ENCODE peak calls at places on chromosomes 5 and 9, in nine cellular contexts. K is GM23338, Z is Panc1, W is H1, Y is stomach, R is HCT116, P is GM12878, N is endothelial cell of umbilical vein, U is transverse colon. G is an unnamed sample.

GRCh38 chr5:142881076-142881466 is 110.9 kb downstream of the ARHGAP26 start:
- DNase-seq in K (peak; percentile 87), Z (no peak), W (no peak), Y (no peak), R (no peak), P (no peak), N (no peak), U (no peak), G (no peak)

GRCh38 chr9:113012492-113012891 is 500 bp upstream of the ZNF883 start:
- DNase-seq in K (peak; percentile 24), Z (no peak), W (no peak), Y (no peak), R (no peak), P (no peak), N (no peak), U (no peak), G (no peak)

GRCh38 chr5:39080597-39081204 is 6.5 kb upstream of the RICTOR start:
- DNase-seq in K (peak; percentile 79), Z (no peak), W (no peak), Y (peak; percentile 50), R (peak; percentile 60), P (no peak), N (peak; percentile 73), U (peak; percentile 53), G (peak; percentile 81)

GRCh38 chr5:79800979-79801827 is 111.6 kb downstream of the CMYA5 start:
- DNase-seq in K (peak; percentile 16), Z (no peak), W (no peak), Y (no peak), R (no peak), P (no peak), N (no peak), U (no peak), G (no peak)

GRCh38 chr5:119318256-119318914 is 37.4 kb upstream of the TNFAIP8 start:
- DNase-seq in K (no peak), Z (no peak), W (no peak), Y (no peak), R (no peak), P (no peak), N (no peak), U (no peak), G (no peak)

GRCh38 chr5:58462154-58462553 is 2.3 kb upstream of the PLK2 start:
- DNase-seq in K (peak; percentile 28), Z (no peak), W (no peak), Y (no peak), R (peak; percentile 39), P (no peak), N (peak; percentile 87), U (peak; percentile 15), G (no peak)

GRCh38 chr9:98882569-98882923 is 61.2 kb upstream of the COL15A1 start:
- DNase-seq in K (no peak), Z (no peak), W (no peak), Y (no peak), R (no peak), P (no peak), N (no peak), U (no peak), G (no peak)

GRCh38 chr5:102600964-102601363 is 102.2 kb upstream of the SLCO6A1 start:
- DNase-seq in K (no peak), Z (no peak), W (no peak), Y (no peak), R (no peak), P (no peak), N (no peak), U (no peak), G (no peak)

GRCh38 chr5:61802456-61802855 is 470.4 kb downstream of the ZSWIM6 start:
- DNase-seq in K (no peak), Z (no peak), W (no peak), Y (no peak), R (no peak), P (no peak), N (no peak), U (no peak), G (no peak)

DNA sequence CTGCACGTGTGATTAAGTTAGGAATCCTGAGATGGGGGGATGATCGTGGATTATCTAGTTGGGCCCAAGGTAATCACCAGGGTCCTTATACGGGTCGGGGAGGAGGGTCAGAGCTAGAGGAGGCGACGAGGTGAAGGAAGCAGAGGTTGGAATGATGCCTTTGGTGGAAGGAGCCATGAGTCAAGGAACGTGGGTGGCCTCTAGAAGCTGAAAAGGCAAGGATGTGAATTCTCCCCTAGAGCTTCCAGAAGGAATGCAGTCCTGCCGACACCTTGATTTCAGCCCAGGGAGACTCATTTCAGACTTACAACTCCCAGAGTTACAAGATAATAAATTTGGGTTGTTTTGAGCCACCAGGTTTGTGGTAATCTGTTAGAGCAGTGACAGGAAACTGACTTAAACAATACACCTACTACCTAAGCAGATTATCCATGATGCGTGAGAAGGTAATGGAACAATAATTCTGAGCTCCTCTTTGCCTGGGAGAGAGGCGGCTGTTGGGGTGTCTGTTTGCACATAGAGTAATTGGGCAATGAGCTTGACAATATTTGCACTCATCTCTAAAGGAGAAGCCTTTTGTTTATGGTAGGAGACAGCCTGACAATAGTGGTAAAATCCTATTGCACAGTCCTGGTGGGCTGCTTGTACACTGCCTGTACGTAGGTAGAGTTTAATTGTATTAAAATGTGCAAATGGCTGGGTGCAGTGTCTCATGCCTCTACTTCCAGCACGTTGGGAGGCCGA is 129.3 kb upstream of the IER5L start:
- DNase-seq in K (no peak), Z (no peak), W (no peak), Y (peak; percentile 3), R (no peak), P (no peak), N (no peak), U (no peak), G (no peak)
- TF ChIP-seq POLR2AphosphoS5 in K (no peak), Z (no peak), W (no peak), Y (no peak), R (no peak), P (no peak), N (no peak), U (no peak), G (no peak)

GRCh38 chr5:57177479-57178156 is 3.8 kb downstream of the GPBP1 start:
- DNase-seq in K (no peak), Z (no peak), W (no peak), Y (no peak), R (no peak), P (no peak), N (no peak), U (no peak), G (no peak)

GRCh38 chr5:57175586-57175985 is 1.7 kb downstream of the GPBP1 start:
- DNase-seq in K (peak; percentile 50), Z (no peak), W (no peak), Y (no peak), R (no peak), P (no peak), N (peak; percentile 28), U (peak; percentile 42), G (no peak)

GRCh38 chr5:57181151-57181550 is 7.3 kb downstream of the GPBP1 start:
- DNase-seq in K (no peak), Z (no peak), W (no peak), Y (no peak), R (no peak), P (no peak), N (no peak), U (no peak), G (no peak)

GRCh38 chr5:57176350-57176857 is 2.5 kb downstream of the GPBP1 start:
- DNase-seq in K (no peak), Z (no peak), W (no peak), Y (no peak), R (no peak), P (no peak), N (peak; percentile 88), U (no peak), G (no peak)

GRCh38 chr5:57179262-57179960 is 5.6 kb downstream of the GPBP1 start:
- DNase-seq in K (no peak), Z (no peak), W (no peak), Y (no peak), R (no peak), P (no peak), N (no peak), U (no peak), G (no peak)
- H3K36me3 ChIP-seq in K (peaks cover 4% of the 10 kb centered on the region), Z (peaks cover 15% of the 10 kb centered on the region), W (no peaks in the 10 kb centered on the region), Y (peaks cover 9% of the 10 kb centered on the region), R (peaks cover 36% of the 10 kb centered on the region), P (peaks cover 2% of the 10 kb centered on the region), N (no peaks in the 10 kb centered on the region), U (no peaks in the 10 kb centered on the region), G (peaks cover 6% of the 10 kb centered on the region)

GRCh38 chr5:159043551-159043950 is 56.2 kb downstream of the EBF1 start:
- DNase-seq in K (no peak), Z (no peak), W (no peak), Y (no peak), R (no peak), P (no peak), N (no peak), U (no peak), G (no peak)
- TF ChIP-seq POLR2AphosphoS5 in K (no peak), Z (no peak), W (no peak), Y (no peak), R (no peak), P (no peak), N (no peak), U (no peak), G (peak; percentile 26)

GRCh38 chr9:137697193-137697592 is 78.4 kb downstream of the EHMT1 start:
- DNase-seq in K (no peak), Z (no peak), W (no peak), Y (no peak), R (no peak), P (no peak), N (no peak), U (no peak), G (no peak)

GRCh38 chr9:137696526-137696925 is 77.7 kb downstream of the EHMT1 start:
- DNase-seq in K (no peak), Z (no peak), W (no peak), Y (no peak), R (no peak), P (no peak), N (no peak), U (no peak), G (no peak)

GRCh38 chr9:137697832-137698231 is 79.0 kb downstream of the EHMT1 start:
- DNase-seq in K (no peak), Z (no peak), W (no peak), Y (no peak), R (no peak), P (no peak), N (no peak), U (no peak), G (no peak)

GRCh38 chr9:137694236-137694959 is 75.6 kb downstream of the EHMT1 start:
- DNase-seq in K (no peak), Z (no peak), W (no peak), Y (no peak), R (no peak), P (no peak), N (no peak), U (no peak), G (no peak)

GRCh38 chr9:137694962-137695875 is 76.4 kb downstream of the EHMT1 start:
- DNase-seq in K (peak; percentile 89), Z (no peak), W (peak; percentile 86), Y (peak; percentile 68), R (no peak), P (no peak), N (peak; percentile 39), U (peak; percentile 65), G (no peak)
- H3K36me3 ChIP-seq in K (no peaks in the 10 kb centered on the region), Z (no peaks in the 10 kb centered on the region), W (no peaks in the 10 kb centered on the region), Y (no peaks in the 10 kb centered on the region), R (no peaks in the 10 kb centered on the region), P (peaks cover 1% of the 10 kb centered on the region), N (no peaks in the 10 kb centered on the region), U (no peaks in the 10 kb centered on the region), G (no peaks in the 10 kb centered on the region)

G was measured in sigmoid colon.